ENCODE peak calls at places on chromosomes 2 and 18, in five cellular contexts. Y is upper lobe of right lung, K is AG10803, V is fibroblast of the aortic adventitia, B is kidney. C is an unnamed sample.

GRCh38 chr2:147297820-147298219 is 547.0 kb upstream of the ACVR2A start:
- DNase-seq in Y (no peak), V (no peak), K (no peak), B (no peak), C (no peak)

GRCh38 chr2:205212357-205212756 is 469.9 kb upstream of the NRP2 start:
- DNase-seq in Y (no peak), B (no peak), K (no peak), V (no peak), C (no peak)

GRCh38 chr2:65465124-65465523 is 32.7 kb upstream of the SPRED2 start:
- DNase-seq in B (no peak), Y (no peak), K (peak), V (peak), C (no peak)

GRCh38 chr2:95268208-95269035 is 5.8 kb upstream of the PROM2 start:
- DNase-seq in B (peak), Y (peak), V (no peak), K (no peak), C (no peak)

GRCh38 chr2:73717251-73717606 is 19.9 kb downstream of the TPRKB start:
- DNase-seq in B (no peak), Y (no peak), K (no peak), V (no peak), C (no peak)

GRCh38 chr2:109275120-109276040 is 146.4 kb downstream of the SH3RF3 start:
- DNase-seq in K (no peak), V (no peak), Y (peak), B (no peak), C (no peak)

GRCh38 chr2:36433311-36434217 is 78.0 kb downstream of the CRIM1 start:
- DNase-seq in K (peak), V (peak), Y (no peak), B (no peak), C (peak)

GRCh38 chr2:127627740-127628571 is 18.0 kb upstream of the GPR17 start:
- DNase-seq in B (peak), K (no peak), Y (no peak), V (no peak), C (no peak)

GRCh38 chr2:25453199-25453903 is 111.6 kb upstream of the DNMT3A start:
- DNase-seq in K (no peak), B (no peak), V (peak), Y (no peak), C (peak)

GRCh38 chr2:172270278-172271079 is 156.9 kb upstream of the ITGA6 start:
- DNase-seq in K (no peak), B (no peak), V (no peak), Y (no peak), C (no peak)

GRCh38 chr2:84944257-84944909 is 26.6 kb upstream of the KCMF1 start:
- DNase-seq in B (no peak), K (no peak), V (no peak), Y (no peak), C (no peak)

GRCh38 chr2:188085421-188085820 is 206.3 kb upstream of the GULP1 start:
- DNase-seq in Y (no peak), K (no peak), V (no peak), B (no peak), C (no peak)

GRCh38 chr2:206733341-206733740 is 15.1 kb upstream of the DYTN start:
- DNase-seq in B (no peak), K (no peak), V (no peak), Y (no peak), C (no peak)

GRCh38 chr18:22830511-22830910 is 102.6 kb upstream of the RBBP8 start:
- DNase-seq in Y (no peak), B (no peak), V (no peak), K (no peak), C (no peak)

GRCh38 chr2:64400733-64401500 is 53.0 kb upstream of the LGALSL start:
- DNase-seq in B (no peak), Y (no peak), V (no peak), K (no peak), C (no peak)

GRCh38 chr18:10020176-10020575 is 106.4 kb downstream of the VAPA start:
- DNase-seq in K (peak), V (no peak), B (no peak), Y (no peak), C (peak)

GRCh38 chr2:205822578-205822977 is 140.3 kb downstream of the NRP2 start:
- DNase-seq in V (no peak), B (no peak), Y (no peak), K (peak), C (peak)

GRCh38 chr18:76518073-76518472 is 23.0 kb upstream of the ZNF516 start:
- DNase-seq in V (no peak), B (no peak), K (no peak), Y (no peak), C (peak)

GRCh38 chr2:33602216-33602830 is 3.2 kb upstream of the FAM98A start:
- DNase-seq in V (no peak), B (no peak), Y (no peak), K (peak), C (no peak)

GRCh38 chr18:47263197-47263827 is 11.9 kb upstream of the SKOR2 start:
- DNase-seq in K (peak), B (no peak), V (no peak), Y (no peak), C (peak)

GRCh38 chr2:121254748-121255147 is 30.3 kb downstream of the TFCP2L1 start:
- DNase-seq in Y (peak), K (no peak), V (no peak), B (no peak), C (no peak)

GRCh38 chr2:228866781-228867180 is 404.3 kb downstream of the PID1 start:
- DNase-seq in Y (no peak), B (no peak), K (peak), V (no peak), C (no peak)

GRCh38 chr2:226215902-226216503 is 583.6 kb downstream of the IRS1 start:
- DNase-seq in V (peak), K (peak), B (no peak), Y (no peak), C (peak)

GRCh38 chr2:191265311-191266170 is 20.3 kb downstream of the MYO1B start:
- DNase-seq in Y (no peak), K (peak), V (peak), B (no peak), C (peak)

GRCh38 chr2:64329848-64330247 is 124.1 kb upstream of the LGALSL start:
- DNase-seq in Y (no peak), B (no peak), K (peak), V (peak), C (peak)

GRCh38 chr2:106189325-106189724 is 4.8 kb downstream of the UXS1 start:
- DNase-seq in Y (no peak), K (no peak), V (no peak), B (no peak), C (no peak)

GRCh38 chr2:95333888-95334338 is 36.8 kb downstream of the KCNIP3 start:
- DNase-seq in V (peak), K (peak), B (peak), Y (peak), C (peak)

GRCh38 chr18:10401489-10401888 is 52.9 kb upstream of the APCDD1 start:
- DNase-seq in K (no peak), Y (no peak), V (no peak), B (peak), C (no peak)

GRCh38 chr2:198137733-198138132 is 333.3 kb downstream of the PLCL1 start:
- DNase-seq in K (no peak), Y (no peak), V (no peak), B (no peak), C (no peak)

GRCh38 chr2:73281244-73281643 is 3.0 kb downstream of the FBXO41 start:
- DNase-seq in K (no peak), B (no peak), Y (no peak), V (no peak), C (no peak)

GRCh38 chr18:9688036-9688741 is 19.9 kb upstream of the RAB31 start:
- DNase-seq in K (no peak), B (no peak), Y (no peak), V (peak), C (peak)

GRCh38 chr2:66582364-66582974 is 147.5 kb downstream of the MEIS1 start:
- DNase-seq in K (no peak), B (no peak), Y (no peak), V (no peak), C (no peak)

GRCh38 chr2:66582975-66583842 is 148.3 kb downstream of the MEIS1 start:
- DNase-seq in K (peak), Y (no peak), V (no peak), B (peak), C (no peak)

GRCh38 chr2:66585616-66586015 is 150.7 kb downstream of the MEIS1 start:
- DNase-seq in B (no peak), Y (no peak), V (no peak), K (no peak), C (no peak)

GRCh38 chr2:66584011-66584410 is 149.1 kb downstream of the MEIS1 start:
- DNase-seq in B (no peak), K (no peak), Y (no peak), V (no peak), C (no peak)

GRCh38 chr2:66587216-66587615 is 152.3 kb downstream of the MEIS1 start:
- DNase-seq in B (no peak), Y (no peak), V (no peak), K (peak), C (peak)
- TF ChIP-seq CTCF in B (no peak), Y (peak), V (no peak), K (peak), C (peak)

GRCh38 chr2:189657867-189658266 is 3.4 kb upstream of the ASNSD1 start:
- DNase-seq in B (no peak), K (peak), V (peak), Y (peak), C (peak)
- H3K4me3 ChIP-seq in B (no peak), K (no peak), V (no peak), Y (no peak), C (no peak)

DNA sequence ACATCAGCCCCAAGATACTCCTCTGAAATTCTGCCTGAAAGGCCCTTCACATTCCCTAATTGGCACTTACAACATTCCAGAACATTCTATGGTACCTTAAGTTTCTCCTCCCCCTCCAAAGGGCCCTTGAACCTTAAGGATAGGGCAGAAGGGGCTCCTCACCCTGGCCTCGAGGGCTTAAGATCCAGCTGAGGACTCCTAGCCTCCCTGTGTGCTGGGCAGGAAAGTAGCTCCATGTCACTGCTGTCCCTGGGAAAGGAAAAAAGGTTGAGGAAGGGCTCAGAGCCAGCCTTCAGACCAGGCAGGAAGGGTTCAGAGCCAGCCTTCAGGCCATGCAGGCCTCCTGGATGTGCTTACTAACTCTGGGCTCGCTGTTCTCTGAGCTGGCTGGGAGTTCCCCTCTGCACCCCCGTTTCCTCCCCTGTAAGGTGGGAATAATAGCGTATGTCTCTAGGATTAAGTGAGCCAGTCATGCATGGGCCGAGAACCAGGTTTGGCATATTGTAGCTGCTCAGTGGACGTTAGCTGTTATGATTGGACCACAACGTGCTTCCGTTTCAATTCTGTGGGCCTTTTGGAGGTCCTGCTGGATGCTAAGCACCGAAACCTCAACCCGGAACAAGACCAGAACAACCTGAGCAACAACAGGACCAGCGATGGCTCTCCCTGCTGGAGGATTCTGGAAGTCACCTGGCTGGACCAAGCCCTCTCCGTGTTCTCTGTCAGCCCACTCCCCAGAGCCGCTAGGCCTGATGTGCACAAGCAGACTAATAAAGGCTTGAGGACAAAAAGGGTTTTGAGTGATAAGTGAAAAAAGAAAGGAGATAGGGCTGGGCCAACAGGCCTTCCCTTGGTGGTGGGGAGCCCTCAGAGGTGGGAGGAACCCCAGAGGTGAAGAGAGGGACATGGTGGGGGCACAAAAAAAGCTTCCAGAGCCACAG is 1.0 kb upstream of the B3GNT7 start:
- DNase-seq in V (no peak), Y (no peak), K (no peak), B (peak), C (no peak)
- TF ChIP-seq CTCF in V (no peak), Y (peak), K (peak), B (no peak), C (peak)

GRCh38 chr2:75361486-75361885 is 162.2 kb upstream of the TACR1 start:
- DNase-seq in Y (no peak), V (no peak), K (no peak), B (no peak), C (no peak)
- H3K4me3 ChIP-seq in Y (no peak), V (no peak), K (no peak), B (no peak), C (no peak)

GRCh38 chr2:169877406-169877805 is 50.2 kb downstream of the UBR3 start:
- DNase-seq in K (peak), Y (no peak), V (peak), B (no peak), C (peak)
- TF ChIP-seq CTCF in K (peak), Y (peak), V (peak), B (peak), C (peak)

GRCh38 chr18:46070683-46071614 is 1.1 kb downstream of the PSTPIP2 start:
- DNase-seq in B (no peak), V (no peak), K (no peak), Y (no peak), C (no peak)

GRCh38 chr18:46071615-46071893 is 506 bp downstream of the PSTPIP2 start:
- DNase-seq in K (no peak), V (no peak), B (no peak), Y (no peak), C (no peak)

GRCh38 chr18:46069524-46069923 is 2.5 kb downstream of the PSTPIP2 start:
- DNase-seq in K (no peak), Y (no peak), V (no peak), B (no peak), C (peak)

GRCh38 chr18:46068763-46069162 is 3.3 kb downstream of the PSTPIP2 start:
- DNase-seq in V (no peak), K (no peak), B (no peak), Y (no peak), C (no peak)

GRCh38 chr18:46070232-46070631 is 1.8 kb downstream of the PSTPIP2 start:
- DNase-seq in V (no peak), Y (no peak), K (no peak), B (no peak), C (no peak)
- H3K4me3 ChIP-seq in V (no peak), Y (no peak), K (no peak), B (no peak), C (no peak)